ENCODE peak calls at places on chromosomes 11 and 22, in seven cellular contexts. V is adrenal gland, C is uterus, L is kidney, W is left ventricle myocardium inferior, I is mammary epithelial cell, N is pancreas. U is an unnamed sample.

GRCh38 chr11:72363112-72363511 is 71.2 kb downstream of the CLPB start:
- DNase-seq in V (no peak), C (no peak), L (no peak), W (no peak), I (no peak), N (no peak), U (no peak)

GRCh38 chr11:92457250-92457649 is 232.6 kb downstream of the FAT3 start:
- DNase-seq in V (no peak), C (no peak), L (no peak), W (no peak), I (peak; percentile 55), N (no peak), U (no peak)

GRCh38 chr22:46256358-46256958 is 6.4 kb upstream of the CDPF1 start:
- DNase-seq in V (no peak), C (no peak), L (no peak), W (no peak), I (no peak), N (no peak), U (no peak)

GRCh38 chr11:47280860-47281259 is 10.9 kb downstream of the MADD start:
- DNase-seq in V (no peak), C (no peak), L (no peak), W (no peak), I (no peak), N (no peak), U (no peak)

GRCh38 chr11:75565221-75565814 is 3.3 kb downstream of the SERPINH1 start:
- DNase-seq in V (peak; percentile 91), C (peak; percentile 74), L (peak; percentile 89), W (peak; percentile 69), I (peak; percentile 67), N (no peak), U (no peak)

GRCh38 chr11:60840711-60841430 is 1.0 kb upstream of the CCDC86 start:
- DNase-seq in V (peak; percentile 24), C (peak; percentile 60), L (no peak), W (peak; percentile 53), I (no peak), N (no peak), U (peak; percentile 73)

GRCh38 chr11:121762820-121763219 is 310.1 kb upstream of the SORL1-AS1 start:
- DNase-seq in V (no peak), C (peak; percentile 16), L (peak; percentile 73), W (peak; percentile 25), I (peak; percentile 8), N (peak; percentile 41), U (no peak)

GRCh38 chr22:27879923-27880322 is 39.1 kb downstream of the PITPNB start:
- DNase-seq in V (no peak), C (no peak), L (no peak), W (no peak), I (peak; percentile 30), N (no peak), U (no peak)

GRCh38 chr11:118202599-118203422 is 22.0 kb downstream of the JAML start:
- DNase-seq in V (no peak), C (no peak), L (no peak), W (no peak), I (no peak), N (no peak), U (no peak)

GRCh38 chr11:118111744-118112035 is 24.9 kb upstream of the SMIM35 start:
- DNase-seq in V (no peak), C (no peak), L (no peak), W (no peak), I (no peak), N (no peak), U (no peak)

GRCh38 chr11:59611570-59612565 is 3.7 kb downstream of the OSBP start:
- DNase-seq in V (no peak), C (no peak), L (no peak), W (no peak), I (no peak), N (peak; percentile 40), U (no peak)

GRCh38 chr22:27667121-27667843 is 134.3 kb downstream of the MN1 start:
- DNase-seq in V (peak; percentile 76), C (no peak), L (no peak), W (no peak), I (no peak), N (no peak), U (peak; percentile 81)

GRCh38 chr11:4559527-4560440 is 14.8 kb downstream of the OR52M1 start:
- DNase-seq in V (no peak), C (no peak), L (no peak), W (no peak), I (no peak), N (peak; percentile 30), U (no peak)

GRCh38 chr11:115924744-115925567 is 420.7 kb upstream of the CADM1 start:
- DNase-seq in V (no peak), C (no peak), L (no peak), W (no peak), I (peak; percentile 89), N (no peak), U (no peak)

GRCh38 chr22:41862160-41862529 is 29.2 kb downstream of the SREBF2 start:
- DNase-seq in V (no peak), C (no peak), L (no peak), W (no peak), I (peak; percentile 34), N (no peak), U (peak; percentile 60)

GRCh38 chr22:41856484-41856883 is 23.6 kb downstream of the SREBF2 start:
- DNase-seq in V (no peak), C (no peak), L (no peak), W (no peak), I (no peak), N (no peak), U (no peak)

GRCh38 chr22:41862530-41863266 is 29.8 kb downstream of the SREBF2 start:
- DNase-seq in V (peak; percentile 15), C (no peak), L (no peak), W (no peak), I (no peak), N (no peak), U (no peak)

GRCh38 chr22:41857160-41857859 is 24.4 kb downstream of the SREBF2 start:
- DNase-seq in V (peak; percentile 62), C (peak; percentile 31), L (no peak), W (no peak), I (peak; percentile 88), N (no peak), U (no peak)

DNA sequence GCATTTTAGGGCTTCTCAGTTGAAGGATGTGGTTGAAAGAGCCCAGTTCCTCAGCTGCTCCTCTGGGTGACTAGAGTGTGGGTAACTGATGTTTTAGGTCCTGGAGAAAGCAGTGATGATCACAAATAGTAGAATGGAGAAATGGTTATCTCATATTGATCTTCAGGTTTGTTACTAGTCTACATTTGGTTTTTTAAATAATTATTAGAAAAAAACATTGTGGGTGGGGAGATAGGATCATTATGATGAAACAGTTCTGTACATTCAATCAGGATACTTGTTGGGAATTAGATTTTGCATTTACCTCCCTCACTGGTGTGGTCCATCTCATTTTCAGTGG is 24.9 kb downstream of the SREBF2 start:
- DNase-seq in V (no peak), C (no peak), L (no peak), W (no peak), I (no peak), N (no peak), U (no peak)
- H3K27ac ChIP-seq in V (peak overlapping the region; percentile 33), C (no peak overlapping the region), L (no peak overlapping the region), W (peak overlapping the region; percentile 58), I (peak overlapping the region; percentile 41), N (no peak overlapping the region), U (no peak overlapping the region)

DNA sequence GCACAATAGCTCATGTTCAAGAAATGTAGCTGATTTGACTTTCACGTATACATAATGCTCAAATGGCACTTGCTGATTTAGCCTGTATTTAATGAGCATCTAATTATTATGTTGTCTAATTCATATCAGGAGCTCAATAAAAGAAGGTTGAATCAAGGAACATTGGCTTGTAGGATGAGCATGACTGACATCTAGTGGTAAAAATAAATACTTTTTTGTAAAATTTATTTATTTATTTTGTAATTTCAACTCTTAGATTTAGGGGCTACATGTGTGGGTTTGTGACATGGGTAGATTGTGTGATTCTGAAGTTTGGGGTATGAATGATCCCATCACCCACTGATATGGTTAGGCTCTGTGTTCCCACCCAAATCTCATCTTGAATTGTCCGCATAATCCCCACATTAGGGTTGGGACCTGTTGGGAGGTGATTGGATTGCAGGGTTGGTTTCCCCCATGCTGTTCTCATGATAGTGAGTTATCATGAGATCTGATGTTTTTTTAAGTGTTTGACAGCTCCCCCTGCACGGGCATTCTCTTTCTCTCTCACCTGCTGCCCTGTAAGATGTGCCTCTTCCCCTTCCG is 1.7 kb upstream of the OR52E5 start:
- DNase-seq in V (no peak), C (no peak), L (no peak), W (no peak), I (peak; percentile 6), N (no peak), U (no peak)
- TF ChIP-seq CTCF in V (peak; percentile 59), C (no peak), L (no peak), W (peak; percentile 53), I (peak; percentile 45), N (peak; percentile 14), U (peak; percentile 68)

GRCh38 chr22:50731811-50732624 is 6.0 kb upstream of the ACR start:
- DNase-seq in V (peak; percentile 39), C (peak; percentile 24), L (peak; percentile 66), W (peak; percentile 37), I (peak; percentile 40), N (peak; percentile 53), U (peak; percentile 49)
- H3K27ac ChIP-seq in V (no peak overlapping the region), C (no peak overlapping the region), L (no peak overlapping the region), W (peak overlapping the region; percentile 70), I (no peak overlapping the region), N (no peak overlapping the region), U (no peak overlapping the region)

GRCh38 chr22:43241699-43242386 is 54.9 kb upstream of the TTLL12 start:
- DNase-seq in V (no peak), C (no peak), L (no peak), W (no peak), I (no peak), N (no peak), U (no peak)

GRCh38 chr22:43243275-43243768 is 56.4 kb upstream of the TTLL12 start:
- DNase-seq in V (no peak), C (no peak), L (no peak), W (no peak), I (no peak), N (no peak), U (no peak)

GRCh38 chr22:43244803-43245527 is 58.0 kb upstream of the TTLL12 start:
- DNase-seq in V (no peak), C (no peak), L (no peak), W (no peak), I (no peak), N (no peak), U (no peak)

GRCh38 chr22:43242627-43243026 is 55.7 kb upstream of the TTLL12 start:
- DNase-seq in V (no peak), C (no peak), L (no peak), W (no peak), I (no peak), N (no peak), U (no peak)

DNA sequence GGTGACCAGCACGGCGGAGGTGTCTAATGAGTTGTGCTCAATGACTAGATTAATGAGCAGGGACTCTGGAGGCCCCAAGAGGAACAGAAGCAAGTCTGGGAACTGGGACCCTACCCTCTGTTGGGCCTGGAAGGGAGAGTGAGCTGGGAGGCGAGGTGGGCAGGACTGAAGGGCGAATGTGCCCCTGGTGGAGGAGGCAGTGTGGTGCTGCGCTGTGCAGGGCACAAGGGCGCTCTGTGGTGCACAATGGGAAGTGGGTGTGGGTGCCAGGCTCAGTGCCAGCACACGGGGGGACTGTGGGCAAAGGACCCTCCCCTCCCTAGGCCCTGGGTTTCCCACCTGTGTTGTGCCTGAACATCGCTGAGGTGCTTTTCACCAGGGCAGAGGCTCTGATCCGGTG is 57.5 kb upstream of the TTLL12 start:
- DNase-seq in V (no peak), C (no peak), L (no peak), W (no peak), I (no peak), N (no peak), U (no peak)
- TF ChIP-seq CTCF in V (no peak), C (no peak), L (no peak), W (no peak), I (no peak), N (no peak), U (no peak)

U was measured in testis.